ENCODE peak calls at places on chromosomes 11 and 22, in five cellular contexts. R is K562, E is HCT116, L is H1, N is HepG2. Q is an unnamed sample.

GRCh38 chr22:35330258-35330861 is 30.7 kb downstream of the TOM1 start:
- DNase-seq in E (no peak), L (no peak), N (no peak), R (no peak), Q (no peak)

GRCh38 chr11:121042296-121042695 is 18.4 kb downstream of the TBCEL start:
- DNase-seq in R (no peak), L (no peak), E (no peak), N (no peak), Q (no peak)

GRCh38 chr11:77101043-77101537 is 1.6 kb upstream of the OMP start:
- DNase-seq in E (no peak), N (peak), L (no peak), R (peak), Q (no peak)

GRCh38 chr22:23537421-23537820 is 42.7 kb downstream of the IGLL1 start:
- DNase-seq in R (no peak), E (no peak), N (no peak), L (no peak), Q (no peak)

GRCh38 chr22:39579909-39580571 is 9.5 kb downstream of the CACNA1I start:
- DNase-seq in N (no peak), E (no peak), L (no peak), R (no peak), Q (no peak)

GRCh38 chr11:63738720-63739360 is 29.7 kb downstream of the ZFTA start:
- DNase-seq in N (peak), L (no peak), R (peak), E (peak), Q (peak)

GRCh38 chr11:43419460-43419859 is 60.7 kb downstream of the TTC17 start:
- DNase-seq in E (peak), R (peak), N (peak), L (no peak), Q (peak)

GRCh38 chr22:30806391-30806861 is 111.8 kb downstream of the OSBP2 start:
- DNase-seq in R (peak), N (peak), E (peak), L (no peak), Q (peak)

GRCh38 chr11:111795333-111795985 is 29.3 kb upstream of the PPP2R1B start:
- DNase-seq in N (peak), R (no peak), E (no peak), L (no peak), Q (no peak)

GRCh38 chr11:67260406-67260805 is 5.9 kb upstream of the GRK2 start:
- DNase-seq in L (no peak), E (no peak), R (no peak), N (no peak), Q (no peak)

GRCh38 chr11:22371188-22371587 is 33.0 kb downstream of the SLC17A6 start:
- DNase-seq in L (no peak), N (no peak), E (no peak), R (no peak), Q (peak)

GRCh38 chr22:26684173-26684572 is 26.8 kb downstream of the MIAT start:
- DNase-seq in E (no peak), R (no peak), L (no peak), N (no peak), Q (no peak)

GRCh38 chr22:23220485-23221350 is 40.4 kb downstream of the BCR start:
- DNase-seq in E (no peak), R (no peak), L (no peak), N (no peak), Q (no peak)

GRCh38 chr22:49764151-49764581 is 63.5 kb downstream of the BRD1 start:
- DNase-seq in L (no peak), N (no peak), R (no peak), E (no peak), Q (no peak)

GRCh38 chr11:2940930-2941821 is 12.0 kb upstream of the PHLDA2 start:
- DNase-seq in R (no peak), E (no peak), L (no peak), N (no peak), Q (no peak)

GRCh38 chr11:19849107-19849789 is 136.6 kb downstream of the NAV2 start:
- DNase-seq in E (no peak), L (no peak), N (no peak), R (no peak), Q (no peak)

GRCh38 chr11:199782-200181 is 6.9 kb downstream of the SCGB1C1 start:
- DNase-seq in R (no peak), E (no peak), L (no peak), N (no peak), Q (no peak)

GRCh38 chr11:47186076-47186936 is at the start of gene PACSIN3:
- DNase-seq in N (peak), R (peak), L (no peak), E (no peak), Q (no peak)

GRCh38 chr11:47185305-47186075 is 744 bp downstream of the PACSIN3 start:
- DNase-seq in L (peak), N (peak), R (peak), E (no peak), Q (no peak)

GRCh38 chr11:47183031-47183856 is 3.0 kb downstream of the PACSIN3 start:
- DNase-seq in R (no peak), L (no peak), N (no peak), E (no peak), Q (no peak)

GRCh38 chr11:47183969-47184368 is 2.3 kb downstream of the PACSIN3 start:
- DNase-seq in L (no peak), N (no peak), R (no peak), E (no peak), Q (no peak)

DNA sequence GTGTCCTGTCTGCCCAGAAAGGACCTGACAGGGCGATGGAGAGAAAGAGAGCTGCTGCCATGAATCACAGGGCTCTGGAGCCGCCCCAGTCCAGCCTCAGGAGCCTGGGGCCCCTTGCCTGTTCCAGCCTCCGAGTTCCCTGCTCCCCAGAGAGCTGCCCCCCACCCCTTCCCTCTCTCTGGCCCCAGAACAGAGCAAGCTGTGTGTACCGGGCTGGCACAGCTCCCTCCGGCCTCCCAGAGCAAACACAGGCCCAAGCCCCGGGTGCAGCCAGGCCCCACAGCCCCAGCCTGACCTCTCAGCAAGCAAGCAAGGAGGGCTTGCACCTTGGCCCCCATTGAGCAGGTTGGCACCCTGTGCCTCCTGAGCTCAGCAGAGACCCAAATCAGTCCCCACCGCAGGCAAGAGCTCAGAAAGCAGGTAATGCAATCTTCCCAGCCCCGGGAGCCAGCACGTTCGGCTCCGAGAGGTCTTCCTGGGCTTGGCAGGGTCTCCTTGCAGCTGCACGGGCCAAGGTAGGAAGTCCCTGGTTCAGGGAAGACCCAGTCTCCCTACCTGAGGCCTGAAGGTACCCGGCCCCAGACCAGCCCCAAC is 1.4 kb downstream of the PACSIN3 start:
- DNase-seq in R (no peak), E (no peak), L (no peak), N (peak), Q (no peak)
- H3K9ac ChIP-seq in R (no peak), E (peak), L (peak), N (peak), Q (peak)

GRCh38 chr11:57379732-57380131 is 1.2 kb downstream of the PRG3 start:
- DNase-seq in L (peak), N (no peak), E (no peak), R (peak), Q (peak)
- TF ChIP-seq ZNF274 in L (no peak), N (no peak), E (no peak), R (no peak), Q (no peak)

GRCh38 chr22:42643632-42644421 is 3.4 kb upstream of the ATP5MGL start:
- DNase-seq in E (no peak), N (no peak), R (no peak), L (no peak), Q (no peak)
- H3K9ac ChIP-seq in E (no peak), N (peak), R (no peak), L (no peak), Q (peak)

GRCh38 chr11:94768602-94769511 is 701 bp downstream of the AMOTL1 start:
- DNase-seq in N (no peak), E (no peak), L (no peak), R (peak), Q (no peak)

GRCh38 chr11:94767292-94767690 is 865 bp upstream of the AMOTL1 start:
- DNase-seq in L (no peak), N (no peak), E (no peak), R (peak), Q (no peak)

GRCh38 chr11:94769897-94770296 is 1.7 kb downstream of the AMOTL1 start:
- DNase-seq in R (no peak), L (no peak), N (no peak), E (no peak), Q (no peak)

GRCh38 chr11:94767701-94768601 is at the start of gene AMOTL1:
- DNase-seq in L (peak), N (no peak), R (peak), E (peak), Q (peak)

DNA sequence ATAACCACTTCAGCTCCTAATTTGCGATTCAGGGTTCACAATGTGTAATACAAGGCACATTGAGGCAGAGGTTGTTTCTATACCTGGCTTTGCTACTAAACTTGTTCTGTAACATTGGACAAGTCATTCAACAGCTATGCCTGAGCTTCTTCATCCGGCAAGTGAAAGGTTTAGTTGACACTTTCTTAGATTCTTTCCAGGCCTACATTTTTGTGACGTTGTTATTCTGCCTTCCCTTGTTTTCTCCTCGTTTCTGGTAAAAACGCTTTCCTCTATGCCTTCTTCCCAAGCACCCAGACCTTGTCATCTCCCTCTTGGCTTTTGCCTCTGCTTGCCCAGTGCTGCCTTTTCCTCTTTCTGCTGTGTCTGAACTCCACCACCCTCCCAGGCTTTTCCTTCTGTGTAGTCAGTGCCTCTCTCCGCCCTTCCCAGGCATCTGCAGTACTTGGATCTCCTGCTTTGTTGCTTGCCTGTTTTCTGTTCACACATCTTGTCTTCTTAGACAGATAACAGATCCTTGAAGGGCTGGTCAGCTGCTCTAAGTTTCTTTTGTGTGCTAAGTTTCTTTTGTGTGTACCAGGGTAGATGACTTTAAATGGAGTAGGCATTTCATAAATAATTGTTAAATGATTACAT is 1.4 kb upstream of the AMOTL1 start:
- DNase-seq in N (no peak), R (peak), L (no peak), E (no peak), Q (no peak)
- TF ChIP-seq ZNF274 in N (no peak), R (no peak), L (no peak), E (no peak), Q (no peak)

DNA sequence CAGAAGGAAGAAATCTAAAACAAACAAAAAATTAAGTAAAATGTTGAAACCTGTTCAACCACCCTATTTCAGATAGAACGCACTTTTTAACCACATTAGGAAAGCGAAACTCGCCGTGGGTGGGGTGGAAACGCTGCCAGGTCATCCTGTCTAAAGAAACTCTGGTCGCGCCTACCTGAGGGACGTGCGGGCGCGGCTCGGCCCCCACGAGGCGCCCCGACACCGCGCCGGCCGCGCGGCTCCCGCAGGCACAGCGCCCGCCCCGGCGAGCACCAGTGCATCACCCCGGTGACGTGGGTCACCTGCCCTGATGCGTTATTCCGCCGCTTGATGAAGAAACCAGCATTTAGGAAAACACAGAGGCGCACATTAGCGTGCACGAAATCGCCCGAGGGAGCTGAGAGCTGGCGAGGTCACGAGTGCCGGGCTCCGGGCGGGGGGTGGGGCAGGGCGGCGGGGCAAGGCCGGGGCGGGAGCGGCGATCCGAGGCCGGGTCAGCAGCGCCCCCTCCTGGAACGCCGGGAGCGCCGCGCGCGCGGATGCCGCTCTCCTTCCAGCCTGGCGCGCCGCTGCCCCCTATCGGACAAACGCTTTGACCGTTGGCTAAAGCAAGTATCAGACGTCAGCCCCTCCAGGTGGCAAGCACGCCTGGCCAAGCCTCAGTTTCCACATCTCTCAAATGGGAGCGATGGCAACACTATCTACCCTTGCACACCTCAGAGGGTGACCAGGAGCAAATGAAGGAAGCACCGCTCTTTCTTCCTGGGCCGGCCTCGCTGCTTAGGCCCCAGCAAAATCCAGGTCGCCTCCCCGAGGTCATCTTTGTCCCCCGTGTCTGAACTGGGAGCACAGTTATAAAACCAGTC is 15.7 kb upstream of the SNX32 start:
- DNase-seq in N (peak), L (peak), R (peak), E (peak), Q (peak)
- H3K9ac ChIP-seq in N (peak), L (no peak), R (peak), E (peak), Q (peak)

GRCh38 chr11:106309070-106309684 is 231.7 kb downstream of the AASDHPPT start:
- DNase-seq in E (no peak), L (no peak), R (no peak), N (no peak), Q (no peak)

GRCh38 chr11:106304274-106304673 is 226.8 kb downstream of the AASDHPPT start:
- DNase-seq in E (no peak), N (no peak), R (no peak), L (no peak), Q (no peak)

GRCh38 chr11:106305458-106305857 is 228.0 kb downstream of the AASDHPPT start:
- DNase-seq in R (no peak), L (no peak), N (no peak), E (no peak), Q (no peak)

GRCh38 chr11:106302416-106302815 is 225.0 kb downstream of the AASDHPPT start:
- DNase-seq in R (no peak), E (no peak), N (no peak), L (no peak), Q (no peak)

DNA sequence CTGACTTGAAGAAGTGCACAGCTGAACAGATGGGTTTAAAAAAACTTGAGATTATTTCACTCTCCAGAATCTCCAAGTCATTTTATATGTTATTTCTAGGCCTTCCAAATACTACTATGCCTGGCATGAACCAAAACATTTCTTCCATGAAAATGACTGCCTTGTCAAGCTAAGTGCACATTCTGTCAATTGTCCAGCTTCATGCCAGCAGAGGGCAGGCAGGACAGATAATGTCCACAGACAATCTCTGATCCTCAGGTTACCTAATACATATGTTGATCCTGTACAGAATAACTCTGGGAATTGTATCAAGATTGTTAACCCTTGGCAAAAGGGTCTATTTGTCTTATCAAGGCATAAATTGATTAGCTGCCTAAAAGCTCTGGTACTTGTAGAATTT is 229.5 kb downstream of the AASDHPPT start:
- DNase-seq in N (no peak), E (no peak), L (no peak), R (no peak), Q (no peak)
- TF ChIP-seq ZNF274 in N (no peak), E (no peak), L (no peak), R (no peak), Q (no peak)

DNA sequence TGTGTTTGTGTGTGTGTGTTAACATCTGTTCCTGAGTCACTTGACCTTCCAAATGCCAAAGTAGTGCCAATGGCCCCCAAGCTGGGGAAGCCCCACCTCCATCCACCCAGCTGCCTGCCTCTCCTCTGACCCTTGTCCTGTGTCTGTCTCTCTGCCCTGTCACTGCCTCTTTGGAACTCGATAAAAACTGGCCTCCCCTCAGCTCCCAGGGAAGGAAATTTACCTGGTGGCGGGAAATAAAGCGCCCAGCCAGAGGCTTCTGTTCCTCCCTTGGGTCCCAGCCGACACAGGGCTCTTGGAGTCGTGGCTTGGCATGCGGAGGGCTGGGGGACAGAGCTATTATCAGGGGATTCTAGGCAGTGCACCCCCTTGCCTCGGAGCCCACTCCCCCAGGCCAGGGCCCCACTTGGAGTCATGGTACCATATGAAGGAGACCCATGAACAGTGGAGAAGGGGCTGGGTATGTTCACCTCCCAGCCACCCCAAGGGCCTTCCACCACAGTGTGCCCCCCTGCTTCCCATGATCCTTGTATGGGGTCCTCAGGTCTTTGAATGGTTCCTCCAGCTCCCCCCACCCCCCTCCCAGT is 6.2 kb downstream of the KCNC1 start:
- DNase-seq in E (no peak), L (no peak), N (no peak), R (no peak), Q (no peak)
- H3K9ac ChIP-seq in E (no peak), L (no peak), N (no peak), R (no peak), Q (no peak)

GRCh38 chr11:114562166-114562916 is 2.7 kb upstream of the NXPE1 start:
- DNase-seq in N (no peak), E (no peak), L (no peak), R (no peak), Q (no peak)
- TF ChIP-seq ZNF274 in N (no peak), E (no peak), L (no peak), R (no peak), Q (no peak)

GRCh38 chr11:72702842-72703241 is 28.6 kb upstream of the PDE2A start:
- DNase-seq in L (no peak), N (no peak), E (no peak), R (no peak), Q (no peak)

GRCh38 chr11:72701466-72701865 is 27.2 kb upstream of the PDE2A start:
- DNase-seq in E (no peak), L (no peak), R (no peak), N (no peak), Q (no peak)

GRCh38 chr11:72703281-72704008 is 29.2 kb upstream of the PDE2A start:
- DNase-seq in L (no peak), R (no peak), N (no peak), E (no peak), Q (no peak)

GRCh38 chr11:72700026-72700610 is 25.9 kb upstream of the PDE2A start:
- DNase-seq in E (no peak), N (no peak), L (no peak), R (no peak), Q (no peak)

GRCh38 chr11:72702096-72702495 is 27.9 kb upstream of the PDE2A start:
- DNase-seq in E (no peak), L (no peak), R (no peak), N (no peak), Q (no peak)
- H3K9ac ChIP-seq in E (no peak), L (no peak), R (no peak), N (no peak), Q (no peak)

Q was measured in NT2/D1.